ENCODE peak calls at places on chromosomes 1 and 21, in seven cellular contexts. R is cardiac muscle cell, Q is psoas muscle, I is RWPE2, Z is AG09309, L is esophagus muscularis mucosa, P is AG10803. B is an unnamed sample.

GRCh38 chr1:206637605-206638004 is 2.3 kb downstream of the DYRK3 start:
- DNase-seq in P (no peak), Z (no peak), R (no peak), I (no peak), L (no peak), Q (no peak), B (no peak)

GRCh38 chr1:9013824-9014223 is 12.4 kb downstream of the SLC2A7 start:
- DNase-seq in I (no peak), R (no peak), L (no peak), P (no peak), Z (no peak), Q (no peak), B (no peak)

GRCh38 chr1:161928056-161928455 is 95.6 kb downstream of the OLFML2B start:
- DNase-seq in I (no peak), L (no peak), Z (no peak), Q (no peak), R (no peak), P (no peak), B (no peak)

GRCh38 chr1:85566890-85567289 is 13.7 kb upstream of the CCN1 start:
- DNase-seq in Q (no peak), L (no peak), Z (no peak), I (no peak), P (no peak), R (no peak), B (no peak)

GRCh38 chr1:196655494-196655893 is 3.7 kb downstream of the CFH start:
- DNase-seq in Z (no peak), Q (no peak), P (no peak), I (no peak), L (no peak), R (no peak), B (no peak)

GRCh38 chr1:59498640-59499039 is 201.7 kb downstream of the FGGY start:
- DNase-seq in Z (no peak), P (peak), I (no peak), L (peak), R (no peak), Q (no peak), B (peak)

GRCh38 chr1:61079898-61080336 is 2.4 kb upstream of the NFIA start:
- DNase-seq in Z (peak), R (peak), I (peak), Q (peak), L (peak), P (peak), B (peak)

GRCh38 chr1:14255711-14256110 is 342.8 kb upstream of the KAZN start:
- DNase-seq in Q (no peak), L (no peak), R (no peak), I (no peak), Z (no peak), P (peak), B (no peak)

GRCh38 chr1:5338466-5338865 is 653.8 kb downstream of the NPHP4 start:
- DNase-seq in R (no peak), Q (no peak), I (no peak), P (no peak), L (no peak), Z (no peak), B (no peak)

GRCh38 chr1:159012495-159012894 is 2.8 kb downstream of the IFI16 start:
- DNase-seq in L (no peak), P (peak), Z (no peak), R (no peak), I (no peak), Q (no peak), B (peak)

GRCh38 chr1:6785721-6786505 is 659 bp downstream of the CAMTA1 start:
- DNase-seq in Q (peak), I (no peak), L (no peak), R (peak), Z (no peak), P (peak), B (peak)

GRCh38 chr1:209717818-209718217 is 13.2 kb downstream of the HSD11B1 start:
- DNase-seq in P (no peak), Q (no peak), I (no peak), L (no peak), R (no peak), Z (no peak), B (no peak)

GRCh38 chr1:64623750-64624445 is 121.0 kb upstream of the RAVER2 start:
- DNase-seq in R (no peak), I (peak), L (no peak), Z (no peak), Q (no peak), P (peak), B (peak)

GRCh38 chr1:78101514-78101913 is 55.7 kb downstream of the GIPC2 start:
- DNase-seq in Z (peak), P (peak), I (no peak), Q (no peak), R (peak), L (no peak), B (peak)

GRCh38 chr1:185439727-185440415 is 122.8 kb upstream of the IVNS1ABP start:
- DNase-seq in I (peak), L (no peak), R (peak), Z (peak), P (peak), Q (no peak), B (peak)

GRCh38 chr21:34306246-34306645 is 57.6 kb upstream of the KCNE2 start:
- DNase-seq in R (no peak), P (no peak), I (no peak), Q (no peak), Z (no peak), L (no peak), B (no peak)

GRCh38 chr1:15188145-15188544 is 34.6 kb downstream of the TMEM51 start:
- DNase-seq in Q (no peak), P (no peak), R (no peak), I (no peak), Z (no peak), L (no peak), B (no peak)

GRCh38 chr1:15056515-15057285 is 96.8 kb upstream of the TMEM51 start:
- DNase-seq in Z (peak), R (no peak), L (no peak), I (no peak), P (peak), Q (peak), B (peak)

GRCh38 chr1:30366914-30367313 is 356.5 kb downstream of the MATN1 start:
- DNase-seq in I (no peak), Z (no peak), P (no peak), Q (no peak), R (no peak), L (no peak), B (no peak)

GRCh38 chr1:39266792-39267191 is 62.3 kb downstream of the MACF1 start:
- DNase-seq in Z (no peak), L (no peak), P (no peak), I (no peak), Q (no peak), R (no peak), B (no peak)

GRCh38 chr1:246607466-246607865 is 41.2 kb downstream of the CNST start:
- DNase-seq in Q (no peak), R (no peak), L (no peak), I (no peak), P (no peak), Z (no peak), B (no peak)

GRCh38 chr1:21021311-21021710 is 155.4 kb downstream of the EIF4G3 start:
- DNase-seq in R (no peak), I (no peak), P (no peak), L (no peak), Z (no peak), Q (no peak), B (no peak)

GRCh38 chr1:32508751-32509140 is 30.5 kb upstream of the ZBTB8A start:
- DNase-seq in R (no peak), L (no peak), I (no peak), Z (no peak), Q (no peak), P (no peak), B (no peak)

GRCh38 chr1:192633533-192634258 is 2.3 kb upstream of the RGS13 start:
- DNase-seq in I (no peak), Z (no peak), R (no peak), P (no peak), L (no peak), Q (no peak), B (no peak)

GRCh38 chr1:45822644-45823043 is 19.2 kb downstream of the MAST2 start:
- DNase-seq in Z (no peak), R (no peak), L (no peak), Q (no peak), P (no peak), I (no peak), B (no peak)

GRCh38 chr1:226646870-226647449 is 92.1 kb downstream of the ITPKB start:
- DNase-seq in L (no peak), I (no peak), R (no peak), Z (no peak), Q (peak), P (no peak), B (no peak)

GRCh38 chr21:44018813-44019567 is 6.9 kb downstream of the TRAPPC10 start:
- DNase-seq in I (no peak), R (no peak), P (no peak), Q (no peak), L (no peak), Z (no peak), B (no peak)
- TF ChIP-seq CTCF in I (no peak), R (no peak), P (no peak), Q (no peak), L (no peak), Z (no peak), B (no peak)

GRCh38 chr1:44808938-44809917 is 905 bp downstream of the BTBD19 start:
- DNase-seq in L (no peak), R (no peak), P (peak), Q (peak), Z (no peak), I (no peak), B (no peak)
- H3K4me3 ChIP-seq in L (peak), R (no peak), P (peak), Q (peak), Z (peak), I (no peak), B (no peak)

GRCh38 chr21:46255166-46255565 is 26.6 kb upstream of the LSS start:
- DNase-seq in Q (no peak), L (no peak), R (no peak), I (no peak), P (no peak), Z (no peak), B (no peak)
- TF ChIP-seq CTCF in Q (no peak), L (no peak), R (no peak), I (no peak), P (no peak), Z (no peak), B (no peak)

GRCh38 chr1:115336741-115337140 is 1.3 kb downstream of the NGF start:
- DNase-seq in I (no peak), R (no peak), Q (no peak), L (no peak), P (no peak), Z (no peak), B (no peak)
- H3K4me3 ChIP-seq in I (no peak), R (peak), Q (peak), L (peak), P (peak), Z (peak), B (no peak)

GRCh38 chr21:30209571-30209970 is 6.3 kb downstream of the CLDN8 start:
- DNase-seq in P (no peak), Z (no peak), L (no peak), I (no peak), R (no peak), Q (no peak), B (peak)
- TF ChIP-seq CTCF in P (no peak), Z (no peak), L (no peak), I (peak), R (peak), Q (no peak), B (peak)

GRCh38 chr1:2230781-2231666 is 2.9 kb downstream of the SKI start:
- DNase-seq in I (no peak), R (no peak), Z (no peak), P (peak), L (no peak), Q (no peak), B (no peak)
- H3K4me3 ChIP-seq in I (peak), R (peak), Z (peak), P (peak), L (peak), Q (peak), B (peak)

GRCh38 chr1:160779662-160780397 is 16.1 kb upstream of the LY9 start:
- DNase-seq in L (no peak), Z (no peak), R (no peak), P (no peak), Q (no peak), I (no peak), B (no peak)

GRCh38 chr1:160776178-160776577 is 19.8 kb upstream of the LY9 start:
- DNase-seq in Z (no peak), I (no peak), P (no peak), R (no peak), Q (no peak), L (peak), B (no peak)

GRCh38 chr1:160778976-160779375 is 17.0 kb upstream of the LY9 start:
- DNase-seq in R (no peak), Z (no peak), Q (no peak), I (no peak), P (no peak), L (peak), B (no peak)

GRCh38 chr1:160774886-160775719 is 20.9 kb upstream of the LY9 start:
- DNase-seq in I (no peak), L (peak), R (no peak), Z (no peak), P (no peak), Q (no peak), B (no peak)

GRCh38 chr1:160777486-160778089 is 18.4 kb upstream of the LY9 start:
- DNase-seq in P (no peak), L (peak), Q (no peak), R (peak), I (no peak), Z (no peak), B (peak)
- TF ChIP-seq CTCF in P (no peak), L (no peak), Q (peak), R (peak), I (peak), Z (peak), B (peak)

DNA sequence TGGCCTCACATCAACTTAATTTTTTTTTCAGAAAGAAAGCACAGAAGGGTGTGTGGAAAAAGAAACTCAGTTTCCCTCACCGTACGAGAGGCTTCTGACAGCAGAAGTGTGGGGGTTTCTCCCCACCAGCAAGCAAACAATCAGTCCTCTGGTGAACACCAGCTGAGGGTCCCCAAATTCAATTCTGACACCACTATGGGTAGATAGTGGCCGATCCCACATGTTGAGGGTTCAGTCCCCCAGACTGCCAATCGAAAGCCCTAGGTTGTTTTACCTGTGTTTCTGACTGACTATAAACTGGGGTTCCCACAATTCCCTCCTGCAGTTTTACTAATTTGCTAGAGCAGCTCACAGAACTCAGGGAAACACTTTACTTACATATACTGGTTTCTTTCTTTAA is 2.1 kb downstream of the IFI6 start:
- DNase-seq in Z (no peak), R (no peak), P (no peak), L (no peak), I (no peak), Q (no peak), B (no peak)
- H3K4me3 ChIP-seq in Z (no peak), R (no peak), P (no peak), L (no peak), I (no peak), Q (no peak), B (no peak)